ENCODE peak calls at places on chromosomes 13 and 19, in ten cellular contexts. D, S, B, C, O, R, F, G, X and V are unnamed samples.

GRCh38 chr19:6580313-6580712 is 10.6 kb downstream of the CD70 start:
- DNase-seq in D (peak), S (no peak), B (no peak), C (no peak), O (peak), R (peak), F (peak), G (no peak), X (no peak), V (peak)

GRCh38 chr13:61029064-61029463 is 386.6 kb downstream of the PCDH20 start:
- DNase-seq in D (no peak), S (no peak), B (peak), C (no peak), O (no peak), R (no peak), F (no peak), G (no peak), X (peak), V (peak)

GRCh38 chr13:90768116-90768515 is 579.4 kb upstream of the MIR17HG start:
- DNase-seq in D (no peak), S (no peak), B (no peak), C (no peak), O (no peak), R (no peak), F (no peak), G (no peak), X (no peak), V (no peak)

GRCh38 chr13:39073983-39074382 is 35.7 kb downstream of the NHLRC3 start:
- DNase-seq in D (no peak), S (no peak), B (no peak), C (no peak), O (no peak), R (no peak), F (no peak), G (no peak), X (no peak), V (no peak)

GRCh38 chr13:106473174-106473573 is 62.3 kb downstream of the EFNB2 start:
- DNase-seq in D (no peak), S (no peak), B (no peak), C (no peak), O (no peak), R (no peak), F (no peak), G (no peak), X (no peak), V (no peak)

GRCh38 chr13:25468330-25469178 is 96.8 kb downstream of the ATP8A2 start:
- DNase-seq in D (peak), S (no peak), B (peak), C (no peak), O (no peak), R (no peak), F (peak), G (no peak), X (peak), V (no peak)

GRCh38 chr13:79451500-79451962 is 29.4 kb upstream of the NDFIP2 start:
- DNase-seq in D (peak), S (peak), B (peak), C (no peak), O (no peak), R (peak), F (peak), G (no peak), X (peak), V (peak)

GRCh38 chr19:3163943-3164342 is 14.6 kb upstream of the S1PR4 start:
- DNase-seq in D (no peak), S (no peak), B (no peak), C (no peak), O (no peak), R (no peak), F (no peak), G (no peak), X (no peak), V (no peak)

GRCh38 chr19:6476155-6476895 is 5.3 kb downstream of the DENND1C start:
- DNase-seq in D (peak), S (no peak), B (peak), C (peak), O (peak), R (peak), F (peak), G (peak), X (peak), V (peak)

GRCh38 chr13:28394422-28394821 is 100.5 kb downstream of the FLT1 start:
- DNase-seq in D (no peak), S (no peak), B (no peak), C (no peak), O (no peak), R (peak), F (no peak), G (no peak), X (no peak), V (peak)

GRCh38 chr19:51091895-51092873 is 9.5 kb upstream of the KLK14 start:
- DNase-seq in D (no peak), S (no peak), B (no peak), C (no peak), O (no peak), R (no peak), F (no peak), G (no peak), X (no peak), V (no peak)

GRCh38 chr13:83221813-83222241 is 660.4 kb downstream of the SLITRK1 start:
- DNase-seq in D (no peak), S (no peak), B (no peak), C (no peak), O (no peak), R (no peak), F (no peak), G (no peak), X (no peak), V (no peak)

GRCh38 chr19:38733493-38734175 is 10.6 kb downstream of the CAPN12 start:
- DNase-seq in D (peak), S (no peak), B (no peak), C (no peak), O (no peak), R (no peak), F (no peak), G (no peak), X (no peak), V (peak)

GRCh38 chr19:16338470-16339360 is 14.1 kb downstream of the KLF2 start:
- DNase-seq in D (peak), S (peak), B (no peak), C (no peak), O (peak), R (peak), F (no peak), G (peak), X (no peak), V (peak)

GRCh38 chr13:32080328-32080744 is 48.8 kb downstream of the FRY start:
- DNase-seq in D (no peak), S (no peak), B (no peak), C (no peak), O (no peak), R (no peak), F (no peak), G (peak), X (no peak), V (peak)

GRCh38 chr19:5186293-5187050 is 154.1 kb downstream of the PTPRS start:
- DNase-seq in D (no peak), S (no peak), B (no peak), C (no peak), O (no peak), R (no peak), F (no peak), G (no peak), X (no peak), V (no peak)

GRCh38 chr19:44764975-44765948 is 12.4 kb upstream of the CBLC start:
- DNase-seq in D (no peak), S (no peak), B (no peak), C (no peak), O (no peak), R (no peak), F (no peak), G (peak), X (no peak), V (peak)

GRCh38 chr13:51229731-51230130 is 7.5 kb downstream of the FAM124A start:
- DNase-seq in D (no peak), S (no peak), B (no peak), C (no peak), O (no peak), R (peak), F (no peak), G (no peak), X (no peak), V (no peak)

GRCh38 chr19:4705413-4706131 is 18.1 kb downstream of the DPP9 start:
- DNase-seq in D (no peak), S (no peak), B (no peak), C (no peak), O (no peak), R (no peak), F (no peak), G (peak), X (no peak), V (no peak)

GRCh38 chr13:51317262-51317661 is 22.2 kb upstream of the SERPINE3 start:
- DNase-seq in D (no peak), S (no peak), B (no peak), C (no peak), O (no peak), R (peak), F (no peak), G (no peak), X (no peak), V (no peak)

GRCh38 chr13:42847891-42848663 is 66.7 kb downstream of the FAM216B start:
- DNase-seq in D (no peak), S (no peak), B (no peak), C (no peak), O (no peak), R (no peak), F (no peak), G (no peak), X (no peak), V (no peak)

GRCh38 chr19:37936886-37937285 is 29.9 kb downstream of the SIPA1L3 start:
- DNase-seq in D (no peak), S (no peak), B (no peak), C (no peak), O (no peak), R (no peak), F (no peak), G (no peak), X (no peak), V (no peak)

GRCh38 chr19:18833849-18834643 is 2.3 kb downstream of the UPF1 start:
- DNase-seq in D (no peak), S (no peak), B (no peak), C (no peak), O (no peak), R (peak), F (peak), G (peak), X (no peak), V (no peak)

GRCh38 chr13:48950507-48950886 is 25.2 kb upstream of the FNDC3A start:
- DNase-seq in D (no peak), S (no peak), B (no peak), C (no peak), O (peak), R (no peak), F (no peak), G (peak), X (no peak), V (no peak)

GRCh38 chr13:98978280-98978679 is 416 bp upstream of the DOCK9 start:
- DNase-seq in D (no peak), S (no peak), B (no peak), C (no peak), O (peak), R (peak), F (no peak), G (no peak), X (no peak), V (no peak)

GRCh38 chr13:33441015-33441414 is 155.5 kb upstream of the STARD13 start:
- DNase-seq in D (peak), S (no peak), B (peak), C (no peak), O (peak), R (peak), F (peak), G (peak), X (peak), V (peak)

GRCh38 chr13:27793377-27794074 is 1.2 kb downstream of the GSX1 start:
- DNase-seq in D (no peak), S (no peak), B (peak), C (no peak), O (no peak), R (no peak), F (no peak), G (no peak), X (no peak), V (no peak)

GRCh38 chr19:17686027-17686511 is 2.1 kb downstream of the UNC13A start:
- DNase-seq in D (no peak), S (no peak), B (no peak), C (no peak), O (no peak), R (no peak), F (peak), G (no peak), X (peak), V (no peak)

GRCh38 chr13:97298816-97299215 is 76.7 kb downstream of the MBNL2 start:
- DNase-seq in D (no peak), S (no peak), B (no peak), C (no peak), O (no peak), R (no peak), F (no peak), G (no peak), X (no peak), V (no peak)

GRCh38 chr13:93794197-93794885 is 567.7 kb downstream of the GPC6 start:
- DNase-seq in D (no peak), S (no peak), B (no peak), C (no peak), O (no peak), R (no peak), F (no peak), G (no peak), X (no peak), V (no peak)

GRCh38 chr13:113650275-113650674 is 7.7 kb downstream of the ATP4B start:
- DNase-seq in D (no peak), S (no peak), B (peak), C (no peak), O (no peak), R (no peak), F (no peak), G (no peak), X (no peak), V (no peak)

GRCh38 chr13:63455938-63456337 is 2040.3 kb upstream of the PCDH20 start:
- DNase-seq in D (no peak), S (no peak), B (no peak), C (no peak), O (no peak), R (no peak), F (no peak), G (no peak), X (peak), V (no peak)

GRCh38 chr19:36547001-36547732 is 19.1 kb upstream of the ZNF260 start:
- DNase-seq in D (no peak), S (no peak), B (no peak), C (no peak), O (no peak), R (peak), F (peak), G (no peak), X (no peak), V (peak)

GRCh38 chr13:110629735-110630134 is 14.4 kb downstream of the NAXD start:
- DNase-seq in D (no peak), S (no peak), B (no peak), C (no peak), O (no peak), R (no peak), F (no peak), G (no peak), X (no peak), V (no peak)
- TF ChIP-seq MAX in D (no peak), S (no peak), B (no peak), C (no peak), O (no peak), R (no peak), F (no peak), G (no peak), X (no peak), V (no peak)

DNA sequence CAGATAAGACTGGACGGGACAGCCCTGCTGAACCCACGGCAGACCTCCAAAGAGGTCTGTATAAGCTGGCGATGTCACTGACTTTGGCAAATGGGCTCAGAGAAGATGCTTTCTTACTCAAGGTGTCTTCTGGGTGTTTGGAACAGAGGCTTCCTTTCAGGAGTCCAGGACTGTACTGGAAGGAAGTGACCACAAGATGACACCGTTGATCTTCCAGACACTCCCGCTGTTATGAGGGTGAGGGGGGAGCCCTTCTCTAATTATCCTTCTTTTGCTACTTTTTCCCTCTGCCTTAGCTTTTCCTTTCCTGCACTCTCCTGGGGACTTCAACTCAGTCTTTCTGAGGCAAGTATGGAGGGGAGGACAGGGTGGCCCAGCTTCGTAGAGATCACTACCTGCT is 65.2 kb upstream of the ZNF599 start:
- DNase-seq in D (peak), S (no peak), B (no peak), C (no peak), O (peak), R (peak), F (peak), G (peak), X (peak), V (peak)
- TF ChIP-seq MAX in D (no peak), S (no peak), B (no peak), C (no peak), O (no peak), R (no peak), F (no peak), G (no peak), X (no peak), V (no peak)

GRCh38 chr19:48556163-48556562 is 4.2 kb downstream of the SULT2B1 start:
- DNase-seq in D (peak), S (no peak), B (no peak), C (no peak), O (no peak), R (peak), F (no peak), G (peak), X (no peak), V (no peak)
- TF ChIP-seq MAX in D (peak), S (no peak), B (no peak), C (no peak), O (peak), R (no peak), F (no peak), G (no peak), X (no peak), V (no peak)

DNA sequence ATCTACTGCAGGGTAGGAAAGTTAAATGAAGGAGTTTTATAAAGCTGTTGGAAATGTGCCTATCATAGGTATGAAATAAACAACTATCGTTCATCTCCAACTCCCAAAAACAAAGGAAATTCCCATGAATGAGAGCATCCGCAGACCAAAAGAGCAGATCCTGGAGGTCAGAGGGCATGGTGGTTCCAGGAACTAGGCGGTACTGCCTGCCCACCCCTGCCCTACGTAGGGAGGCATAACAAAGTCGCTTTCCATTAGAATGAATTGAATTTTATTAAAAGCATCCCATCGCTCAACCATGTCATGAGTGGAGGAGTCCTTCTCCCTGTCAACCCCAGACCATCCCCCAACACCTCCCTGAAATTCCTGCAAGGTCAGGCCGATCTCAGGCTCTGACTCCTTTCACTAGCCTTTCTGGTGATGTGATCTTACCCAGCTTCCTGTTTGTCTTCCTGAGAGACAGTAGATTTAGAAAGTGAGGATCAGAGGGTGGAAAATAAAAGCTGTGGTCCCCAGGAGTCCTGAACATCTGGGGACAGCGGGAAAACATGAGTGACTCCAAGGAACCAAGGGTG is at the start of gene CLEC4M:
- DNase-seq in D (no peak), S (no peak), B (no peak), C (no peak), O (no peak), R (no peak), F (no peak), G (no peak), X (no peak), V (no peak)
- TF ChIP-seq MAX in D (no peak), S (no peak), B (no peak), C (no peak), O (no peak), R (no peak), F (no peak), G (no peak), X (no peak), V (no peak)

DNA sequence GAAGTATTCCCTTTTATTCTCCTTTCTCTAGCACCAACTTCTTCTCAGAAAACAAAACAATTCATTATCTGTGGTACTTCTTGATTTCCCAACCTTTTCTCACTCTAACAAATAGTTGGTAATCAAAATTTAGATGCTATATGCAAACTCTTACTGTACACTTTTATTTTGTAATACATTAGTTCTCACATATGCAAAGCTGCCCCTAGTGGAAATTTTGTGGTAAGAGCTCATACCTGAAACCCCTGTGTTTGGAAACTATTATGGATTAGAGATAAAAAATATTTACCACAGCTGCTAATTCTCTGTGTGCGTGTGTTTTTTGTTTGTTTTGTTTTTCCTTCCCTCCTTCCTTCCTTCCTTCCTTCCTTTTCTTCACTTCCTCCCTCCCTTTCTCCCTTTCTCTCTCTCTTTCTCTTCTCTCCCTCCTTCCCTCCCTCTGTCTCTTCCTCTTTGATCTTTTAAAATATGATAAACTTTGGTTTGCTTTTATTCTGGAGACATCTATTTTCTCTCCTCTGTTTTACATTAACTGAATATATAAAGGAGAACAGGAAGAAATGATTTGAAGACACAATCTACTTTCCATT is 537.4 kb downstream of the SLITRK6 start:
- DNase-seq in D (no peak), S (no peak), B (no peak), C (no peak), O (no peak), R (peak), F (no peak), G (peak), X (no peak), V (peak)
- TF ChIP-seq MAX in D (no peak), S (no peak), B (no peak), C (no peak), O (no peak), R (no peak), F (no peak), G (no peak), X (no peak), V (no peak)

DNA sequence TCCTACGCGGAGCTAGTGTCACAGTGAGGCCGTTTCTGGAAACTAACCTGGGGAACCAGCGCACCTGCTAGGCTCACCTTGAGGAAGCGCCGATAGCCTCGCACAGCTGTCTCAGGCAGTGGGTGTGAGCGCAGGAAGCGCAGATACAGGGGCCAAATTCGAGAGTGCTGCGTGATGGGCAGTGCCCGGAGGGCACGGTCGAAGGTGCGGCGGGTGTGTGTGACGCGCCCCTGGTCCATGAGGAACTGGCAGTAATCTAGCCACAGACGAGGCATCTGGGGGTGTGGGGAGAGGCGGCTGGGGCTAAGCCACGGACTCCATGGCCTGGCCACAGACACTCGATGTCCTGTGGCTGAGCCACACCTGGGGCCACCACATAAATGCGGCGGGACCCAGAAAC is 2.2 kb downstream of the XAB2 start:
- DNase-seq in D (no peak), S (no peak), B (no peak), C (no peak), O (no peak), R (no peak), F (no peak), G (no peak), X (no peak), V (no peak)
- TF ChIP-seq MAX in D (no peak), S (no peak), B (no peak), C (no peak), O (no peak), R (no peak), F (no peak), G (no peak), X (no peak), V (no peak)